ENCODE peak calls at places on chromosomes 6 and 20, in ten cellular contexts. H is OCI-LY7; X is HS-5; N is GM12865; E is MG63; I is GM13976; Z is iPS DF 6.9; Y is activated naive CD4-positive, alpha-beta T cell; M is hepatic stellate cell; S is nephron progenitor cell. L is an unnamed sample.
A peak's percentile ranks its signal among the peaks of the same experiment; 100 is the strongest.

GRCh38 chr6:57224769-57225515 is 2.8 kb upstream of the RAB23 start:
- DNase-seq in I (no peak), N (no peak), Y (no peak), E (no peak), M (peak; percentile 21), Z (no peak), S (no peak), X (no peak), H (no peak), L (no peak)

GRCh38 chr6:20160541-20161283 is 51.6 kb downstream of the MBOAT1 start:
- DNase-seq in Z (no peak), Y (no peak), M (no peak), H (no peak), I (no peak), X (no peak), S (no peak), E (no peak), N (no peak), L (no peak)

GRCh38 chr6:97689078-97689754 is 406.2 kb upstream of the MMS22L start:
- DNase-seq in S (no peak), N (no peak), E (no peak), H (no peak), Y (no peak), Z (no peak), M (no peak), I (no peak), X (no peak), L (peak; percentile 49)

GRCh38 chr6:96967957-96968871 is 43.7 kb downstream of the KLHL32 start:
- DNase-seq in H (no peak), Y (no peak), Z (no peak), X (no peak), I (no peak), M (no peak), E (no peak), N (no peak), S (no peak), L (no peak)

GRCh38 chr6:120147218-120147871 is 797.8 kb upstream of the MAN1A1 start:
- DNase-seq in E (no peak), S (no peak), H (peak; percentile 14), N (peak; percentile 3), M (no peak), Y (no peak), X (no peak), I (no peak), Z (no peak), L (peak; percentile 22)

GRCh38 chr6:106069478-106069877 is 16.7 kb upstream of the PRDM1 start:
- DNase-seq in N (no peak), Y (no peak), M (no peak), S (no peak), I (no peak), Z (no peak), X (peak; percentile 35), E (peak; percentile 63), H (no peak), L (no peak)

GRCh38 chr6:21348462-21349195 is 244.9 kb upstream of the SOX4 start:
- DNase-seq in N (no peak), S (peak; percentile 51), H (no peak), X (peak; percentile 20), Z (no peak), E (peak; percentile 67), I (no peak), Y (no peak), M (peak; percentile 11), L (peak; percentile 29)

GRCh38 chr6:27145731-27146455 is 101.6 kb upstream of the PRSS16 start:
- DNase-seq in S (peak; percentile 28), M (peak; percentile 67), N (peak; percentile 95), E (peak; percentile 79), Z (no peak), I (peak; percentile 61), Y (peak; percentile 19), X (peak; percentile 83), H (peak; percentile 93), L (peak; percentile 26)

GRCh38 chr6:26175428-26176181 is 88.4 kb downstream of the HFE start:
- DNase-seq in H (peak; percentile 79), S (peak; percentile 41), I (peak; percentile 59), M (no peak), Y (no peak), Z (no peak), N (peak; percentile 87), X (no peak), E (peak; percentile 22), L (peak; percentile 46)

GRCh38 chr6:116369540-116370327 is 1.0 kb upstream of the DSE start:
- DNase-seq in N (peak; percentile 52), E (no peak), Z (no peak), Y (no peak), S (peak; percentile 3), X (no peak), H (peak; percentile 31), M (peak; percentile 7), I (peak; percentile 45), L (no peak)

GRCh38 chr20:16760431-16761304 is 12.5 kb downstream of the OTOR start:
- DNase-seq in Y (no peak), H (no peak), X (no peak), I (no peak), N (no peak), E (no peak), S (no peak), M (no peak), Z (no peak), L (peak; percentile 12)

GRCh38 chr20:46990017-46990810 is 95.6 kb downstream of the EYA2 start:
- DNase-seq in N (no peak), Z (no peak), I (no peak), X (no peak), H (no peak), E (peak; percentile 35), Y (no peak), M (no peak), S (no peak), L (no peak)

GRCh38 chr6:157868835-157869234 is 45.8 kb downstream of the SNX9 start:
- DNase-seq in E (no peak), S (no peak), X (no peak), H (no peak), Y (no peak), Z (no peak), I (no peak), N (no peak), M (no peak), L (no peak)

GRCh38 chr6:153140299-153140698 is 9.2 kb upstream of the RGS17 start:
- DNase-seq in I (no peak), S (no peak), E (no peak), X (no peak), Z (no peak), M (no peak), N (no peak), Y (no peak), H (no peak), L (no peak)